ENCODE peak calls at places on chromosomes 11 and 22, in five cellular contexts. J is lower lobe of right lung, U is RWPE1, T is transverse colon, P is pancreas. S is an unnamed sample.

GRCh38 chr22:44574057-44574456 is 76.0 kb upstream of the RTL6 start:
- DNase-seq in T (no peak), J (no peak), P (peak; percentile 34), U (peak; percentile 66), S (no peak)

GRCh38 chr11:26931248-26931631 is 62.7 kb upstream of the FIBIN start:
- DNase-seq in P (no peak), J (no peak), T (no peak), U (no peak), S (no peak)

GRCh38 chr11:115462004-115462541 is 42.1 kb downstream of the CADM1 start:
- DNase-seq in J (no peak), U (no peak), P (peak; percentile 8), T (no peak), S (no peak)

GRCh38 chr11:75896843-75897419 is 81.9 kb downstream of the UVRAG start:
- DNase-seq in J (no peak), T (no peak), P (no peak), U (peak; percentile 31), S (no peak)

GRCh38 chr11:44404736-44405395 is 94.9 kb upstream of the ALX4 start:
- DNase-seq in U (no peak), P (no peak), T (no peak), J (no peak), S (no peak)

GRCh38 chr11:2574553-2575535 is 125.0 kb downstream of the KCNQ1OT1 start:
- DNase-seq in P (no peak), T (peak; percentile 34), U (no peak), J (peak; percentile 44), S (peak; percentile 66)

GRCh38 chr11:1138053-1138452 is 19.7 kb upstream of the MUC5AC start:
- DNase-seq in T (no peak), J (no peak), U (no peak), P (no peak), S (no peak)

GRCh38 chr11:76173663-76174062 is 32.6 kb downstream of the WNT11 start:
- DNase-seq in U (no peak), T (no peak), J (no peak), P (no peak), S (no peak)

GRCh38 chr11:76673164-76674142 is 2.9 kb upstream of the LRRC32 start:
- DNase-seq in P (no peak), U (no peak), J (no peak), T (no peak), S (no peak)

GRCh38 chr11:1623716-1624115 is 1.8 kb upstream of the KRTAP5-4 start:
- DNase-seq in J (no peak), T (no peak), P (no peak), U (no peak), S (peak; percentile 62)

GRCh38 chr11:75793966-75794365 is 21.0 kb upstream of the UVRAG start:
- DNase-seq in U (no peak), P (no peak), T (no peak), J (no peak), S (no peak)

GRCh38 chr11:65489061-65489705 is 9.7 kb upstream of the MALAT1 start:
- DNase-seq in U (no peak), J (no peak), T (peak; percentile 60), P (no peak), S (no peak)
- H3K27ac ChIP-seq in U (peak overlapping the region; percentile 99), J (peak overlapping the region; percentile 99), T (peak overlapping the region; percentile 99), P (peak overlapping the region; percentile 5), S (peak overlapping the region; percentile 97)

DNA sequence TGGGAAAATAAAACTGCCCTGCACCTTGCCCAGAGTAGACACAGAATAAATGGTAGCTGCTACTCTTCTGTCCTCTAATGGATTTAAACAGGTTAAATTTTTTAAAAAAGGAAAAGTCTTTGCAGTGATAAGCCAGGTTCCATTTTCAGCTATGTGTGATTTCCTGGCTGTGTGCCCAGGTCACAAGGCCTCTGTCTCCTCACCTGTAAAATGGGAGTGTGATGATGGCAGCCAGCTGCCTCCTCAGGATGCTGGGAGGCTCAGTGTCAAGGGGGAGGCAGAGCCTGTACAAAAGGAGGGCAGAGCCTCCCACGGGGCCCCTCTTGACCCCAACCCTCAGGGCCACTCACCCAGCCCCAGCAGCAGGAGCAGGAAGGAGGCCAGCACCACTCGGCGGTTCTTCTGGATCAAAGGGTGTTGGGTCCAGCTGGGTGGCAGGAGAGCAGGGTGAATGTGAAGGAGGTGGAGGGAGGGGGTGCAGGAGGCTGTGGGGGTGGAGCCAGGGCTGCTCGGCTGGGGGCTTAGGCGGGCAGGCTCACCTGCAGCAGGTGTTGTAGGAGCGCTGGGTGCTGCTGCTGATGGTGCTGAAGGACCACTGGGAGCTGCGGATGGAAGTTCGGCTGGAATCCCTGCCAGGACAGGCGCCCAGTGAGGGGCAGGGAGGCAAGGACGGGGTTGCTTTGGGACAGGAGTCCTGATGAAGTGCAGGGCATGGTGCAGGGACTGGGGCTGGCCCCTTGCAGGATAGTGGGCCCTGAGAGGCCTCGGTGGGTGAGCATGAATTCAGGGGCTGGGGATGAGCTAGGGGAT is 1.9 kb downstream of the TMEM134 start:
- DNase-seq in P (peak; percentile 32), J (no peak), T (no peak), U (no peak), S (no peak)
- H3K27ac ChIP-seq in P (no peak overlapping the region), J (peak overlapping the region; percentile 92), T (peak overlapping the region; percentile 90), U (peak overlapping the region; percentile 96), S (peak overlapping the region; percentile 98)

GRCh38 chr11:117431436-117431835 is 103.8 kb downstream of the CEP164 start:
- DNase-seq in T (no peak), J (no peak), U (no peak), P (no peak), S (peak; percentile 22)
- H3K27ac ChIP-seq in T (no peak overlapping the region), J (no peak overlapping the region), U (no peak overlapping the region), P (no peak overlapping the region), S (no peak overlapping the region)

DNA sequence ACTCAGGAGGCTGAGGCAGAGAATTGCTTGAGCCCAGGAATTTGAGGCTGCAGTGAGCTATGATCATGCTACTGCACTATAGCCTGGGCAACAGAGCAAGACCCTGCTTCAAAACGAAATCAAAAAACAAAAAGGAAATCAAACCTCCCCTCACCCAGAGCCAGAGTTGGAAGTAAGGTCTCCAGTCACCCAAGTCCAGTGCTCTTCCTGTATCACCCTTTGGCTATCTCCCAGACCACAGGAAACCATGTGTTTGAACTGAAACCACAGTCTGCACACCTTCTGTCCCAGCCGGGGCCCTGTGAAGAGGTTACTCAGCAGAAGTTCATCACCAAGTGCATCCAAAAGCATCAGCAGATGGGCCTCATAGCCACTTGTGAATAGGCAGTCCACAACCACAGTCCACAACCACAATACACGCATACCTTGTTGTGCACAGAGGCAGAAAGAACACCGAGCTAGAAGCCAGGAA is 4.6 kb downstream of the MYH9 start:
- DNase-seq in U (no peak), T (peak; percentile 83), J (no peak), P (no peak), S (peak; percentile 85)
- H3K27ac ChIP-seq in U (peak overlapping the region; percentile 68), T (peak overlapping the region; percentile 99), J (peak overlapping the region; percentile 98), P (peak overlapping the region; percentile 22), S (peak overlapping the region; percentile 100)

DNA sequence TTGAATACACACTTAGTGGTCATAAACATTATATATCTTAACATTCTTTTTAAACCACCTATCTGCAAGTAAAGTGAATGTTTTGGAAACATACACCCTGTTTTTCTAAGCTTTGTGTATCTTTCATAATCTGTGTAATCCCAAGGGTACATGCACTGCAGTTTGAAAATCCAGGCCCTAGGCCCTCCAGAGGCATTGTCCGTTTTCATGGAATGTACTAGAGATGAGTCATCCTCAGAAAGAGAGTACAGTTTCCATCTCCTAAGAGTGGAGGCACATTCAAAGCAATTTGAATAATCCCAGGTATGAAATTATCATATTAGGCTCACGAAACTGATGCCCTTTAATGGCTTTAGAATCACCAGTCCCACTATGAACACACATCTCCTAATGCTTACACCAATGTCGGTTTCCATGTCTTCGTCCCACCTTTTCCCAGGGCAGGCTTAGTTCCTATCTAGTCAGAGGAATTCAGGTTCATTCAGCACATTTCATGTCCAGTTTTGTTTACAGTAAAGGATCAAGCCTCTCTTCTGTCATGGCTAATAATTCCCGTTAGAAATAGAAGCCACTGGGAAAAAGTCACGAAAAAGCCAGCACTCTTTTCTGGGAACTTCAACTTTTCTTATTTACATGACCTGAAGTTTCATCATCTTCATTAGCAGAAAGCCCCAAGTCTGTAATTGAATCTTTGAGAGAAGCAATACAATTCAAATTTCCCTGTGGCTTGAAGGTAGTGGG is 39.5 kb upstream of the CD44 start:
- DNase-seq in U (peak; percentile 43), J (no peak), P (no peak), T (no peak), S (no peak)
- H3K27ac ChIP-seq in U (no peak overlapping the region), J (peak overlapping the region; percentile 25), P (no peak overlapping the region), T (peak overlapping the region; percentile 81), S (no peak overlapping the region)

GRCh38 chr11:46673713-46674462 is 26.5 kb downstream of the ARHGAP1 start:
- DNase-seq in U (no peak), T (no peak), J (no peak), P (peak; percentile 76), S (peak; percentile 52)
- H3K27ac ChIP-seq in U (peak overlapping the region; percentile 85), T (peak overlapping the region; percentile 87), J (peak overlapping the region; percentile 79), P (peak overlapping the region; percentile 60), S (peak overlapping the region; percentile 71)

DNA sequence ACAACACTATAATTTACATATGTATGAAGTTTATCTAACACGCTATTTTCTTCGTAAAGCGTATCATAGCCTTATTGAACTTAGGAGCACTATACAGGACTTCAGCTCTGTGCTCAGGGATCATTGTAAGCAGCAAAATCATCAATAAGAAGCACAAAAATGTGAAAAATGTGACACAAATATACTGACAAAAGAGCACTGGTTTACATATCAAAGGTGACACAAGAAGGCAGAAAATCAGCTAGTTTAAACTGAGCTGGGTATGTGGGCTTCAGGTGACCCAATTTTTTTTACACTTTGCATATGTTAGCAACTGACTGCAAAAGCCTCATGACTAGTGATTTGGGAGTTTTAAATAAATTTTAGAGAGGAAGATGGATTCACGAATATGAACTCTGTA is 215.2 kb upstream of the CHORDC1 start:
- DNase-seq in T (no peak), J (no peak), P (no peak), U (no peak), S (no peak)
- H3K27ac ChIP-seq in T (no peak overlapping the region), J (no peak overlapping the region), P (no peak overlapping the region), U (no peak overlapping the region), S (no peak overlapping the region)

GRCh38 chr11:69252494-69252845 is 41.5 kb upstream of the MYEOV start:
- DNase-seq in T (no peak), P (no peak), J (no peak), U (no peak), S (no peak)
- H3K27ac ChIP-seq in T (no peak overlapping the region), P (peak overlapping the region; percentile 70), J (no peak overlapping the region), U (peak overlapping the region; percentile 82), S (no peak overlapping the region)

GRCh38 chr11:107787733-107788132 is 70.9 kb downstream of the SLC35F2 start:
- DNase-seq in T (no peak), J (no peak), U (no peak), P (no peak), S (no peak)

GRCh38 chr11:107780775-107781174 is 68.9 kb upstream of the SLN start:
- DNase-seq in U (no peak), T (no peak), J (no peak), P (no peak), S (no peak)

GRCh38 chr11:107783121-107783520 is 71.3 kb upstream of the SLN start:
- DNase-seq in P (no peak), U (no peak), T (no peak), J (no peak), S (no peak)

GRCh38 chr11:107789767-107790166 is 68.8 kb downstream of the SLC35F2 start:
- DNase-seq in P (no peak), U (no peak), T (no peak), J (no peak), S (no peak)

GRCh38 chr11:107785401-107785800 is 73.2 kb downstream of the SLC35F2 start:
- DNase-seq in T (no peak), P (no peak), U (no peak), J (no peak), S (no peak)
- H3K27ac ChIP-seq in T (no peak overlapping the region), P (no peak overlapping the region), U (no peak overlapping the region), J (no peak overlapping the region), S (no peak overlapping the region)

GRCh38 chr22:29151316-29151715 is 54.4 kb upstream of the EMID1 start:
- DNase-seq in P (no peak), U (no peak), J (no peak), T (no peak), S (no peak)
- H3K27ac ChIP-seq in P (no peak overlapping the region), U (no peak overlapping the region), J (peak overlapping the region; percentile 76), T (no peak overlapping the region), S (no peak overlapping the region)

S was measured in spleen.